ENCODE peak calls at places on chromosomes 6 and 20, in six cellular contexts. One of them, this sample, is unnamed.
A peak's percentile ranks its signal among the peaks of the same experiment; 100 is the strongest.

GRCh38 chr6:64712606-64713005 is 994.4 kb downstream of the EYS start:
- DNase-seq in OCI-LY7: no peak
- DNase-seq in body of pancreas: no peak
- DNase-seq in astrocyte: peak; percentile 11
- DNase-seq in coronary artery: no peak
- DNase-seq in GM12865: no peak
- DNase-seq in this sample: no peak

GRCh38 chr6:42740725-42741124 is 5.2 kb downstream of the TBCC start:
- DNase-seq in OCI-LY7: no peak
- DNase-seq in body of pancreas: no peak
- DNase-seq in astrocyte: no peak
- DNase-seq in coronary artery: no peak
- DNase-seq in GM12865: no peak
- DNase-seq in this sample: no peak

GRCh38 chr6:132789398-132789780 is 9.0 kb downstream of the SLC18B1 start:
- DNase-seq in OCI-LY7: no peak
- DNase-seq in body of pancreas: no peak
- DNase-seq in astrocyte: no peak
- DNase-seq in coronary artery: no peak
- DNase-seq in GM12865: no peak
- DNase-seq in this sample: no peak

GRCh38 chr6:76490456-76490855 is 418.0 kb upstream of the IMPG1 start:
- DNase-seq in OCI-LY7: no peak
- DNase-seq in body of pancreas: no peak
- DNase-seq in astrocyte: no peak
- DNase-seq in coronary artery: no peak
- DNase-seq in GM12865: no peak
- DNase-seq in this sample: no peak

GRCh38 chr6:94636780-94637385 is 940.5 kb upstream of the MANEA start:
- DNase-seq in OCI-LY7: peak; percentile 1
- DNase-seq in body of pancreas: no peak
- DNase-seq in astrocyte: peak; percentile 1
- DNase-seq in coronary artery: no peak
- DNase-seq in GM12865: no peak
- DNase-seq in this sample: peak; percentile 22

GRCh38 chr20:16528078-16528477 is 45.2 kb downstream of the KIF16B start:
- DNase-seq in OCI-LY7: no peak
- DNase-seq in body of pancreas: peak; percentile 81
- DNase-seq in astrocyte: peak; percentile 88
- DNase-seq in coronary artery: no peak
- DNase-seq in GM12865: no peak
- DNase-seq in this sample: peak; percentile 53

GRCh38 chr6:108587258-108588059 is 26.7 kb downstream of the FOXO3 start:
- DNase-seq in OCI-LY7: no peak
- DNase-seq in body of pancreas: no peak
- DNase-seq in astrocyte: peak; percentile 78
- DNase-seq in coronary artery: no peak
- DNase-seq in GM12865: no peak
- DNase-seq in this sample: no peak

GRCh38 chr6:114997813-114998292 is 655.0 kb upstream of the HS3ST5 start:
- DNase-seq in OCI-LY7: no peak
- DNase-seq in body of pancreas: no peak
- DNase-seq in astrocyte: no peak
- DNase-seq in coronary artery: no peak
- DNase-seq in GM12865: peak; percentile 65
- DNase-seq in this sample: no peak

GRCh38 chr6:38974389-38975133 is 74.0 kb upstream of the GLP1R start:
- DNase-seq in OCI-LY7: no peak
- DNase-seq in body of pancreas: no peak
- DNase-seq in astrocyte: no peak
- DNase-seq in coronary artery: no peak
- DNase-seq in GM12865: no peak
- DNase-seq in this sample: peak; percentile 93

GRCh38 chr20:13243826-13244376 is 22.8 kb downstream of the ISM1 start:
- DNase-seq in OCI-LY7: no peak
- DNase-seq in body of pancreas: no peak
- DNase-seq in astrocyte: no peak
- DNase-seq in coronary artery: no peak
- DNase-seq in GM12865: no peak
- DNase-seq in this sample: no peak

GRCh38 chr6:167426620-167427019 is 101.7 kb downstream of the TTLL2 start:
- DNase-seq in OCI-LY7: no peak
- DNase-seq in body of pancreas: no peak
- DNase-seq in astrocyte: no peak
- DNase-seq in coronary artery: peak; percentile 8
- DNase-seq in GM12865: no peak
- DNase-seq in this sample: peak; percentile 17

GRCh38 chr6:110101885-110102284 is 77.6 kb downstream of the WASF1 start:
- DNase-seq in OCI-LY7: peak; percentile 86
- DNase-seq in body of pancreas: no peak
- DNase-seq in astrocyte: no peak
- DNase-seq in coronary artery: no peak
- DNase-seq in GM12865: peak; percentile 56
- DNase-seq in this sample: no peak

GRCh38 chr6:147040521-147040920 is 163.7 kb upstream of the STXBP5 start:
- DNase-seq in OCI-LY7: no peak
- DNase-seq in body of pancreas: no peak
- DNase-seq in astrocyte: no peak
- DNase-seq in coronary artery: no peak
- DNase-seq in GM12865: no peak
- DNase-seq in this sample: no peak

GRCh38 chr20:58854638-58855471 is 2.3 kb downstream of the GNAS start:
- DNase-seq in OCI-LY7: no peak
- DNase-seq in body of pancreas: no peak
- DNase-seq in astrocyte: no peak
- DNase-seq in coronary artery: no peak
- DNase-seq in GM12865: no peak
- DNase-seq in this sample: no peak
- H3K4me3 ChIP-seq in OCI-LY7: no peak overlapping the region
- H3K4me3 ChIP-seq in body of pancreas: no peak overlapping the region
- H3K4me3 ChIP-seq in astrocyte: no peak overlapping the region
- H3K4me3 ChIP-seq in coronary artery: peak overlapping the region; percentile 65
- H3K4me3 ChIP-seq in GM12865: no peak overlapping the region
- H3K4me3 ChIP-seq in this sample: no peak overlapping the region

GRCh38 chr20:63955846-63956663 is at the start of gene UCKL1:
- DNase-seq in OCI-LY7: peak; percentile 93
- DNase-seq in body of pancreas: peak; percentile 96
- DNase-seq in astrocyte: peak; percentile 77
- DNase-seq in coronary artery: peak; percentile 87
- DNase-seq in GM12865: peak; percentile 95
- DNase-seq in this sample: peak; percentile 73
- TF ChIP-seq CTCF in OCI-LY7: no peak
- TF ChIP-seq CTCF in body of pancreas: no peak
- TF ChIP-seq CTCF in astrocyte: no peak
- TF ChIP-seq CTCF in coronary artery: no peak
- TF ChIP-seq CTCF in GM12865: no peak
- TF ChIP-seq CTCF in this sample: no peak

GRCh38 chr6:106702046-106702445 is 72.7 kb downstream of the QRSL1 start:
- DNase-seq in OCI-LY7: peak; percentile 89
- DNase-seq in body of pancreas: no peak
- DNase-seq in astrocyte: no peak
- DNase-seq in coronary artery: no peak
- DNase-seq in GM12865: no peak
- DNase-seq in this sample: no peak

GRCh38 chr6:106702451-106703110 is 73.2 kb downstream of the QRSL1 start:
- DNase-seq in OCI-LY7: peak; percentile 99
- DNase-seq in body of pancreas: peak; percentile 84
- DNase-seq in astrocyte: no peak
- DNase-seq in coronary artery: no peak
- DNase-seq in GM12865: peak; percentile 89
- DNase-seq in this sample: no peak

GRCh38 chr6:106700581-106700980 is 71.2 kb downstream of the QRSL1 start:
- DNase-seq in OCI-LY7: no peak
- DNase-seq in body of pancreas: no peak
- DNase-seq in astrocyte: no peak
- DNase-seq in coronary artery: no peak
- DNase-seq in GM12865: no peak
- DNase-seq in this sample: no peak

GRCh38 chr6:106704327-106704726 is 74.9 kb downstream of the QRSL1 start:
- DNase-seq in OCI-LY7: no peak
- DNase-seq in body of pancreas: no peak
- DNase-seq in astrocyte: no peak
- DNase-seq in coronary artery: no peak
- DNase-seq in GM12865: no peak
- DNase-seq in this sample: no peak

GRCh38 chr6:106705156-106705555 is 75.8 kb downstream of the QRSL1 start:
- DNase-seq in OCI-LY7: no peak
- DNase-seq in body of pancreas: no peak
- DNase-seq in astrocyte: no peak
- DNase-seq in coronary artery: no peak
- DNase-seq in GM12865: no peak
- DNase-seq in this sample: no peak
- H3K4me3 ChIP-seq in OCI-LY7: peak overlapping the region; percentile 2
- H3K4me3 ChIP-seq in body of pancreas: no peak overlapping the region
- H3K4me3 ChIP-seq in astrocyte: no peak overlapping the region
- H3K4me3 ChIP-seq in coronary artery: no peak overlapping the region
- H3K4me3 ChIP-seq in GM12865: no peak overlapping the region
- H3K4me3 ChIP-seq in this sample: no peak overlapping the region

GRCh38 chr6:88611721-88612120 is 351.7 kb downstream of the RNGTT start:
- DNase-seq in OCI-LY7: peak; percentile 63
- DNase-seq in body of pancreas: no peak
- DNase-seq in astrocyte: no peak
- DNase-seq in coronary artery: no peak
- DNase-seq in GM12865: no peak
- DNase-seq in this sample: no peak
- TF ChIP-seq CTCF in OCI-LY7: no peak
- TF ChIP-seq CTCF in body of pancreas: no peak
- TF ChIP-seq CTCF in astrocyte: no peak
- TF ChIP-seq CTCF in coronary artery: no peak
- TF ChIP-seq CTCF in GM12865: no peak
- TF ChIP-seq CTCF in this sample: no peak

DNA sequence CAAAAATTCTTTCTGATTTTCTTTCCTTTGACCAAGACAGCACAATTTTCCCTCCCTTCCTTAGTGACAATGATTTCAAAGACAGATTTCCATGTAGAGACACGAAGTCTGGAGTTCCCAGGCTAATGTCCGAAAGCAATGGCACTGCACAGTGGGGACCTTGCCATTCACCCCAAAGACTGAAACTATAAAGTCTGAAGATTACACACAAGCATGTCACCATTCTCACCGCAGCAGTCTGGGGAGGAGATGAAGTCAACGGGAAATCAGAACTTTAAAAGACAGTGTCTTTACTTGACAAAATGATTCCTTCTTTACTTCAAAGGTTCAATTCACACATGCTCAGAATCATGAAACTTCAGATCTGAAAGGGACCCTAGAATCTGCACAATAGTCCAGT is 8.3 kb downstream of the B4GALT5 start:
- DNase-seq in OCI-LY7: no peak
- DNase-seq in body of pancreas: no peak
- DNase-seq in astrocyte: no peak
- DNase-seq in coronary artery: no peak
- DNase-seq in GM12865: peak; percentile 84
- DNase-seq in this sample: no peak
- H3K4me3 ChIP-seq in OCI-LY7: peak overlapping the region; percentile 17
- H3K4me3 ChIP-seq in body of pancreas: no peak overlapping the region
- H3K4me3 ChIP-seq in astrocyte: no peak overlapping the region
- H3K4me3 ChIP-seq in coronary artery: no peak overlapping the region
- H3K4me3 ChIP-seq in GM12865: peak overlapping the region; percentile 27
- H3K4me3 ChIP-seq in this sample: no peak overlapping the region

GRCh38 chr6:20175810-20176209 is 36.5 kb downstream of the MBOAT1 start:
- DNase-seq in OCI-LY7: no peak
- DNase-seq in body of pancreas: no peak
- DNase-seq in astrocyte: no peak
- DNase-seq in coronary artery: no peak
- DNase-seq in GM12865: no peak
- DNase-seq in this sample: no peak
- TF ChIP-seq CTCF in OCI-LY7: no peak
- TF ChIP-seq CTCF in body of pancreas: no peak
- TF ChIP-seq CTCF in astrocyte: no peak
- TF ChIP-seq CTCF in coronary artery: no peak
- TF ChIP-seq CTCF in GM12865: no peak
- TF ChIP-seq CTCF in this sample: no peak

GRCh38 chr20:23050847-23051627 is 1.6 kb upstream of the THBD start:
- DNase-seq in OCI-LY7: no peak
- DNase-seq in body of pancreas: peak; percentile 40
- DNase-seq in astrocyte: peak; percentile 48
- DNase-seq in coronary artery: peak; percentile 93
- DNase-seq in GM12865: peak; percentile 44
- DNase-seq in this sample: peak; percentile 14
- H3K4me3 ChIP-seq in OCI-LY7: no peak overlapping the region
- H3K4me3 ChIP-seq in body of pancreas: no peak overlapping the region
- H3K4me3 ChIP-seq in astrocyte: peak overlapping the region; percentile 61
- H3K4me3 ChIP-seq in coronary artery: peak overlapping the region; percentile 81
- H3K4me3 ChIP-seq in GM12865: no peak overlapping the region
- H3K4me3 ChIP-seq in this sample: no peak overlapping the region

DNA sequence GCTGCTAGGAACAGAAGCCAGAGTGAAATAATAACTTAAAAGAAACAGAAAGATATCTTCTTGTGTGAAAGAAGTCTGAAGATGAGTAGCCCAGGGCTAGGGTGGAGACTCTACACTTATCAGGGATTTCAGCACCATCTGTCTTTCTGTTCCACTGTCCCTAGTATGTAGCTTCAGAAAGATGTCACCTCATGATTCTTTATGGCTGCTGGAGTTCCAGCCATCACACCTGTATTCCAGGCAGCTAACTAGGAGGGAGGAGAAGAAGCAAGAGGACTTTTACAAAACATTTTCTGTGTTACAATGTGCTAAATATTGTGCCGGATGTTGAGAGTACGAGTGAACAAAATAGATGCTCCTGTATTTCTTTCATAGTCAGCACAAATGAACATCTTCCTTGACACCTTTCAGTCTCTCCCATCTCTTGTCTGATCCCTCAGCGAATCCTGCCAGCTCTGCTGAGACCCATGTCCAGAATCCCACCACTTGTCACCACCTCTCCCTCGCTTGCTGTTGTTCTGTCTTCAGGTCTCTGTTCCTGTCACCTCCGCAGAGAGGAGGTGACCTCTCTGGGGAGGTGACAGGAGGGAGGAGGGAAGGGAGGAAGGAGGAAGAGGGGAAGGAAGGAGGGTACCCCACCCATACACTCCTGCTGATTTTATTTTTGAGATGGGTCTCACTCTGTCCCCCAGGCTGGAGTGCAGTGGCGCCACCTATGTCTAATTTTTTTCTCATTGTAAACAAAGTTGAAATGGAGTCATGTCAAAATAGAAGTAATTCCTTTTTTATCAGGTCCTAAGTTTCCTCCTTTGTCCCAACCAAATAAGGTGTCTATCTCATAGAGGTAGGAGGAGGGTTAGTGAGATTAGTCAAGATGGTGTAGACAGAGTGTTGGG is 188.9 kb downstream of the TFAP2C start:
- DNase-seq in OCI-LY7: no peak
- DNase-seq in body of pancreas: no peak
- DNase-seq in astrocyte: no peak
- DNase-seq in coronary artery: no peak
- DNase-seq in GM12865: no peak
- DNase-seq in this sample: no peak
- TF ChIP-seq CTCF in OCI-LY7: peak; percentile 68
- TF ChIP-seq CTCF in body of pancreas: no peak
- TF ChIP-seq CTCF in astrocyte: no peak
- TF ChIP-seq CTCF in coronary artery: no peak
- TF ChIP-seq CTCF in GM12865: no peak
- TF ChIP-seq CTCF in this sample: no peak

DNA sequence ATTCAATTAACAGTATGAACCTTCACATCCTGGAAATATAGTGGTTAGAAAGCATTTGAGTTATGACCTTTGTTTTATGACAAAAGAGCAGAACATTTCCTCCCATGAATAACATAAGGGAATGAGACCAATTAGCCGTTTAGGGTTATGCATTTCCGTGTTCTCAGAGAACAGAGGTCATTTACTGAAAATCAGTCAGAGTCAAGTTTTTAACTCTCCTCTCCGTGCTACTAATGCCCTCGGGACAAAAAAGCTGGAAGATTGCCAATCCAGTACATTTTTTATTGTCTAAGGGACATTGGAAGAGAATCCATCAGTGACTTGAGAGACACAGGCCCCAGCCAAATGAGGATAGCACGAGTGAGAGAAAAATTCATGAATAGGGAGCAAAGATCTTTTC is 632.7 kb downstream of the RFPL4B start:
- DNase-seq in OCI-LY7: no peak
- DNase-seq in body of pancreas: no peak
- DNase-seq in astrocyte: peak; percentile 64
- DNase-seq in coronary artery: no peak
- DNase-seq in GM12865: no peak
- DNase-seq in this sample: no peak
- H3K4me3 ChIP-seq in OCI-LY7: no peak overlapping the region
- H3K4me3 ChIP-seq in body of pancreas: no peak overlapping the region
- H3K4me3 ChIP-seq in astrocyte: no peak overlapping the region
- H3K4me3 ChIP-seq in coronary artery: no peak overlapping the region
- H3K4me3 ChIP-seq in GM12865: no peak overlapping the region
- H3K4me3 ChIP-seq in this sample: no peak overlapping the region

This sample was measured in LNCaP clone FGC.